ENCODE peak calls at places on chromosomes 3 and 15, in five cellular contexts. G is spleen, L is GM23338, A is psoas muscle, N is upper lobe of right lung. P is an unnamed sample.

GRCh38 chr3:160804762-160805161 is 48.7 kb downstream of the PPM1L start:
- DNase-seq in G (no peak), L (peak; percentile 21), A (peak; percentile 47), N (no peak), P (no peak)

GRCh38 chr3:195823998-195824397 is 12.3 kb upstream of the MUC4 start:
- DNase-seq in G (no peak), L (no peak), A (no peak), N (peak; percentile 87), P (peak; percentile 76)

GRCh38 chr15:36005542-36005941 is 459.6 kb upstream of the DPH6 start:
- DNase-seq in G (no peak), L (no peak), A (no peak), N (no peak), P (no peak)

GRCh38 chr3:171646357-171647133 is 163.7 kb downstream of the PLD1 start:
- DNase-seq in G (no peak), L (peak; percentile 62), A (no peak), N (no peak), P (no peak)

GRCh38 chr3:189307963-189308362 is 136.2 kb downstream of the TPRG1 start:
- DNase-seq in G (no peak), L (no peak), A (no peak), N (no peak), P (no peak)

GRCh38 chr3:102024270-102024904 is 175.1 kb downstream of the NFKBIZ start:
- DNase-seq in G (no peak), L (no peak), A (no peak), N (no peak), P (no peak)

GRCh38 chr15:78830514-78831228 is 19.4 kb upstream of the ADAMTS7 start:
- DNase-seq in G (no peak), L (peak; percentile 74), A (no peak), N (no peak), P (peak; percentile 41)

GRCh38 chr3:124850633-124851032 is 36.5 kb downstream of the ITGB5 start:
- DNase-seq in G (no peak), L (no peak), A (peak; percentile 51), N (no peak), P (no peak)

GRCh38 chr3:197181751-197182150 is 116.7 kb downstream of the DLG1 start:
- DNase-seq in G (no peak), L (no peak), A (peak; percentile 35), N (no peak), P (peak; percentile 59)

GRCh38 chr3:136350557-136350956 is 100.4 kb downstream of the PCCB start:
- DNase-seq in G (no peak), L (no peak), A (no peak), N (no peak), P (no peak)

DNA sequence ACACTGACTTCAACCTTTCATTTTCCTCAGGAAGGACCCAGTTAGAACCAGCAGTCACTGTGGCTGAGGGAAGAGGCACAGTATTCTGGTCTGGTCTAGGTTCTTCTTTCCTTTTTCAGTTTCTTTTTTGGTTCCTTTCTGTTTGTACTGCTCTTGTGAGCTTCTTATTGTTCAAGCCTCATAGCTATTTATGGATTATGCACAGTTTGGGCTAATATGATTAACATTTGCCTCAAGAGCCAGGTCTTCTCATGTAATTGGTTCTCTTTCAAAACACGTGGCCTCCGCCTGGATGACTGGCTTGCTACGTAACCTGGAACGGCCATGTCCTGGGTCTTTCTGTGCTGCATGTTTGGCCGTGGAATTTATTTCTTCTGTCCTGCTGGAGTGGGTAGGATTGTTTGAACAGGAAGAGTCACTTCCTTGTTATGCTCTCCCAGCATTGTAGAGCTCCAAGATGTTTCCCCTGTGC is 43.3 kb downstream of the RBMS3 start:
- DNase-seq in G (peak; percentile 69), L (no peak), A (peak; percentile 50), N (peak; percentile 63), P (peak; percentile 63)
- H3K27ac ChIP-seq in G (peak overlapping the region; percentile 59), L (no peak overlapping the region), A (peak overlapping the region; percentile 79), N (peak overlapping the region; percentile 82), P (peak overlapping the region; percentile 74)

GRCh38 chr15:83656943-83657528 is 3.1 kb downstream of the ADAMTSL3 start:
- DNase-seq in G (no peak), L (no peak), A (no peak), N (no peak), P (no peak)

GRCh38 chr15:83658406-83658805 is 4.5 kb downstream of the ADAMTSL3 start:
- DNase-seq in G (no peak), L (no peak), A (peak; percentile 31), N (no peak), P (no peak)

GRCh38 chr15:83657549-83657948 is 3.6 kb downstream of the ADAMTSL3 start:
- DNase-seq in G (no peak), L (peak; percentile 74), A (no peak), N (no peak), P (no peak)

GRCh38 chr15:83656192-83656591 is 2.3 kb downstream of the ADAMTSL3 start:
- DNase-seq in G (no peak), L (no peak), A (no peak), N (no peak), P (no peak)

GRCh38 chr15:83659011-83659811 is 5.3 kb downstream of the ADAMTSL3 start:
- DNase-seq in G (no peak), L (no peak), A (peak; percentile 67), N (no peak), P (no peak)
- H3K4me1 ChIP-seq in G (no peaks in the 10 kb centered on the region), L (no peaks in the 10 kb centered on the region), A (no peaks in the 10 kb centered on the region), N (no peaks in the 10 kb centered on the region), P (no peaks in the 10 kb centered on the region)

GRCh38 chr3:62436785-62437184 is 63.4 kb upstream of the FEZF2 start:
- DNase-seq in G (no peak), L (no peak), A (no peak), N (no peak), P (no peak)

GRCh38 chr3:62439176-62439813 is 65.9 kb upstream of the FEZF2 start:
- DNase-seq in G (no peak), L (peak; percentile 44), A (no peak), N (no peak), P (no peak)

GRCh38 chr3:62433396-62433795 is 60.0 kb upstream of the FEZF2 start:
- DNase-seq in G (no peak), L (no peak), A (no peak), N (no peak), P (no peak)
- H3K27me3 ChIP-seq in G (no peaks in the 10 kb centered on the region), L (no peaks in the 10 kb centered on the region), A (peaks cover 3% of the 10 kb centered on the region), N (peaks cover 4% of the 10 kb centered on the region), P (peaks cover 4% of the 10 kb centered on the region)

GRCh38 chr15:34039180-34039486 is at the start of gene AVEN:
- DNase-seq in G (no peak), L (no peak), A (no peak), N (no peak), P (no peak)

GRCh38 chr15:34043391-34043790 is 4.4 kb upstream of the AVEN start:
- DNase-seq in G (no peak), L (no peak), A (no peak), N (no peak), P (no peak)

GRCh38 chr15:34038023-34038403 is 991 bp downstream of the AVEN start:
- DNase-seq in G (no peak), L (no peak), A (no peak), N (no peak), P (no peak)

GRCh38 chr15:34038404-34039179 is 412 bp downstream of the AVEN start:
- DNase-seq in G (peak; percentile 94), L (peak; percentile 82), A (peak; percentile 88), N (peak; percentile 91), P (peak; percentile 88)

DNA sequence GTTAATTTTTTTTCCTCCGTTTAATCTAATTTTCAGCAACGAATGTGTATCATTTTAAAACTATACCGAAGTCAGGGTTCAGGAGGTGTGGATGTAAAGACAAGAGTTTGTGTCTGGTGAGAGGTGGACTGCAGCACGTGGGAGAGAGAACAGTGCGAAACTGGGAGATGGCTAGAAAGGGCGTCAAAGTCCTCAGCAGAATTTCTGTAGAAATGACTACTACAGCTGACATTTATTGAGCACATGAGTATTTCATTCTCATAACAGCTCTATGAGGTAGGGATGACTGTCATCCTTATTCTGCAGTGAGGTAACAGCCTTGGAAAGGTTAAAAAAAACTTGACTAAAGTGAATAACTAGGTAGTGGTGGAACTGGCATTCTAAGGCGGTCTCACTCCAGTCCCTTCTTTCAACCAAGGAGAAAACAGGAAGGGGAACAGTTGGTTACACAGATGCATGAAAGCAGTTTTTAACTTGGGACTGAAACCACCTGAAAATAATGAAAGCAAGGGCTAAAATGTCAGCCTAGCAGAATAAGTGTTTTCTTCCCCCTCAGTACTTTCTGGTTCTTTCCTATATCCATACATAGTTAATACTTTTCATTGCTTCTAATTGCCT is 611 bp upstream of the AVEN start:
- DNase-seq in G (no peak), L (no peak), A (no peak), N (no peak), P (no peak)
- H3K27ac ChIP-seq in G (no peak overlapping the region), L (no peak overlapping the region), A (peak overlapping the region; percentile 91), N (peak overlapping the region; percentile 89), P (peak overlapping the region; percentile 89)

GRCh38 chr15:52481915-52482314 is 46.8 kb downstream of the MYO5A start:
- DNase-seq in G (no peak), L (no peak), A (no peak), N (no peak), P (no peak)
- H3K4me1 ChIP-seq in G (peaks cover 19% of the 10 kb centered on the region), L (peaks cover 23% of the 10 kb centered on the region), A (peaks cover 43% of the 10 kb centered on the region), N (peaks cover 19% of the 10 kb centered on the region), P (peaks cover 41% of the 10 kb centered on the region)

GRCh38 chr3:194379651-194380050 is 10.1 kb upstream of the LRRC15 start:
- DNase-seq in G (no peak), L (no peak), A (no peak), N (peak; percentile 23), P (no peak)
- H3K27me3 ChIP-seq in G (no peaks in the 10 kb centered on the region), L (no peaks in the 10 kb centered on the region), A (peaks cover 5% of the 10 kb centered on the region), N (peaks cover 11% of the 10 kb centered on the region), P (peaks cover 20% of the 10 kb centered on the region)

DNA sequence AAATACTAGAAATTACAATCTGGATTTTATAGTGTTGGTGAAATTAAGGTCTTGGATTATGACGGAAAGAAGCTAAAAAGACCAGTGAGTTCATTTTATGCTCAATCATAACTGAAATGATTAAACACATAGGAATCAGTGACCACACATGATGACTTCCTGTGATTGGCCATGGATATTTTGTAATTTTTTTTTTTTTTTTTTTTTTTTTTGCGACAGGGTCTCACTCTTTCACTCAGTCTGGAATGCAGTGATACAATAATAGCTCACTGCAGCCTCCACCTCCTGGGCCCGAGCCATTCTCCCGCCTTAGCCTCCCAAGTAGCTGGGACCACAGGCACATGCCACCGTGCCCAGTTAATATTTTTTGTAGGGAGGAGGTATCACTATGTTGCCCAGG is 47.4 kb downstream of the PAQR5 start:
- DNase-seq in G (no peak), L (no peak), A (no peak), N (no peak), P (no peak)
- H3K27ac ChIP-seq in G (no peak overlapping the region), L (no peak overlapping the region), A (no peak overlapping the region), N (no peak overlapping the region), P (no peak overlapping the region)